ENCODE peak calls at places on chromosomes 1 and 21, in six cellular contexts. L is OCI-LY7; K is MM.1S; J is mammary epithelial cell; B is CD4-positive, CD25-positive, alpha-beta regulatory T cell; C is A549. S is an unnamed sample. For H3K4me1, the result is how much of the 10 kb centered on the place peaks cover.

GRCh38 chr1:241482761-241483250 is 36.7 kb downstream of the FH start:
- DNase-seq in L (no peak), K (no peak), J (peak), B (no peak), C (peak), S (no peak)

GRCh38 chr21:26972131-26972707 is 5.3 kb upstream of the ADAMTS5 start:
- DNase-seq in L (no peak), K (no peak), J (no peak), B (no peak), C (no peak), S (no peak)

GRCh38 chr1:145690587-145691558 is 16.3 kb downstream of the PDZK1 start:
- DNase-seq in L (no peak), K (peak), J (peak), B (peak), C (no peak), S (peak)

GRCh38 chr1:1899266-1899966 is 8.5 kb upstream of the GNB1 start:
- DNase-seq in L (peak), K (no peak), J (no peak), B (no peak), C (no peak), S (peak)

GRCh38 chr1:169217621-169218020 is 111.1 kb downstream of the ATP1B1 start:
- DNase-seq in L (no peak), K (no peak), J (no peak), B (no peak), C (no peak), S (no peak)

GRCh38 chr1:215631489-215631888 is 64.4 kb downstream of the KCTD3 start:
- DNase-seq in L (no peak), K (no peak), J (peak), B (no peak), C (no peak), S (no peak)

GRCh38 chr1:204194771-204195170 is 1.5 kb downstream of the KISS1 start:
- DNase-seq in L (no peak), K (no peak), J (no peak), B (no peak), C (no peak), S (no peak)

GRCh38 chr1:8677782-8678181 is 139.7 kb downstream of the RERE start:
- DNase-seq in L (no peak), K (no peak), J (no peak), B (no peak), C (no peak), S (no peak)

GRCh38 chr21:45154511-45155508 is 80.4 kb downstream of the ADARB1 start:
- DNase-seq in L (no peak), K (no peak), J (peak), B (no peak), C (no peak), S (peak)

GRCh38 chr1:167934407-167935251 is 1.9 kb upstream of the DCAF6 start:
- DNase-seq in L (no peak), K (peak), J (no peak), B (no peak), C (no peak), S (no peak)

GRCh38 chr1:154842635-154843034 is 27.4 kb downstream of the KCNN3 start:
- DNase-seq in L (no peak), K (no peak), J (no peak), B (no peak), C (no peak), S (no peak)

GRCh38 chr1:23403038-23403336 is 21.6 kb downstream of the TCEA3 start:
- DNase-seq in L (no peak), K (no peak), J (peak), B (no peak), C (peak), S (no peak)

GRCh38 chr1:64093941-64094340 is 109.5 kb upstream of the UBE2U start:
- DNase-seq in L (no peak), K (no peak), J (peak), B (no peak), C (no peak), S (no peak)

GRCh38 chr1:216905052-216905580 is 181.9 kb upstream of the ESRRG start:
- DNase-seq in L (no peak), K (no peak), J (no peak), B (no peak), C (no peak), S (no peak)

GRCh38 chr1:244970661-244971523 is 106.5 kb upstream of the HNRNPU start:
- DNase-seq in L (peak), K (peak), J (peak), B (peak), C (no peak), S (peak)

GRCh38 chr1:20087668-20088067 is 17.7 kb downstream of the PLA2G5 start:
- DNase-seq in L (peak), K (no peak), J (no peak), B (no peak), C (peak), S (no peak)

GRCh38 chr1:79133703-79134258 is 127.3 kb upstream of the ADGRL4 start:
- DNase-seq in L (no peak), K (no peak), J (no peak), B (no peak), C (no peak), S (no peak)

GRCh38 chr1:100543640-100544039 is 5.7 kb downstream of the GPR88 start:
- DNase-seq in L (peak), K (peak), J (peak), B (no peak), C (no peak), S (peak)

GRCh38 chr1:47175227-47175934 is 14.5 kb downstream of the PDZK1IP1 start:
- DNase-seq in L (peak), K (peak), J (peak), B (peak), C (peak), S (peak)
- H3K4me3 ChIP-seq in L (no peak), K (no peak), J (no peak), B (no peak), C (no peak), S (no peak)

DNA sequence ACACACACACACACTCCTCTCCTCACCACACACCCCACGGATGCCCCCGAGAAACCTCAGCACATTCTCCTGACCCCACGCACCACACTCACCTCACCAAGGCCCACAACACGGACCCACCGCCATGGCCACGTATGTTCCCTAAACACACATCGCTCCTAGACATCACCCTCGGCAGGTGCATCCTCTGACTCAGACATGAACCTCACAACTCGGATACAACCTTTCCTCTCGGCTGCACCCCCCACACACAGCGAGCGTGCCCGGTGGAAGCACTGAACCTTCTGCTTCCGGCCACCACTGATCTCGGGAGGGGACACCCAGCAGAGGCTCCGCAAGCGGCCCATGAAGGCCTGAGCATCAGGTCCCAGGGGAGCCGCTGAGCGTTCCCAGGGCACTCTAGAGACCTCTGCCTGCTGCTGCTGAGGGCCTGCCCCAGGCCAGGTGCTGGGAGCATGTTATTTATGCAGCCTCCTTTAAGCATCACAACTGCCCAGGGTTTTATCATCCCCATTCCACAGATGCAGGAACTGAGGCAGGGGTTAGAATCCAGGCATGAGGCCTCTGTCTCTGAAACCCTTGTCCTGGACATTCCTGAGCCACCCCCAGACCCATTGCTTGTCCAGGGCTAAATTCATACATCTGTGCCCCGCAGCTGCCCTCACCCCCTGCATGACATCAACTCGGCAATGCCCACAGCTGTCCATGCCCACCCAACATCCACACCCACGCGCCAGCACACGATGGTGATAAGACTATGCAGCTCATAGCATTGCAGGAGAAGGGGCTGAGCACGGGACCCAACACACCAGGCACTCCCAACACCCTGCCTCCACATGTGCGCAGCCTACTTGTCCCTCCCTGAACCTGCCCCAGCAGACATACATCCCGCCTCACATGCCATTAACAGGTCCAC is 27.0 kb downstream of the SDC3 start:
- DNase-seq in L (peak), K (no peak), J (no peak), B (no peak), C (no peak), S (no peak)
- H3K4me1 ChIP-seq in L (under half), K (under half), J (under half), B (under half), C (under half), S (under half)

DNA sequence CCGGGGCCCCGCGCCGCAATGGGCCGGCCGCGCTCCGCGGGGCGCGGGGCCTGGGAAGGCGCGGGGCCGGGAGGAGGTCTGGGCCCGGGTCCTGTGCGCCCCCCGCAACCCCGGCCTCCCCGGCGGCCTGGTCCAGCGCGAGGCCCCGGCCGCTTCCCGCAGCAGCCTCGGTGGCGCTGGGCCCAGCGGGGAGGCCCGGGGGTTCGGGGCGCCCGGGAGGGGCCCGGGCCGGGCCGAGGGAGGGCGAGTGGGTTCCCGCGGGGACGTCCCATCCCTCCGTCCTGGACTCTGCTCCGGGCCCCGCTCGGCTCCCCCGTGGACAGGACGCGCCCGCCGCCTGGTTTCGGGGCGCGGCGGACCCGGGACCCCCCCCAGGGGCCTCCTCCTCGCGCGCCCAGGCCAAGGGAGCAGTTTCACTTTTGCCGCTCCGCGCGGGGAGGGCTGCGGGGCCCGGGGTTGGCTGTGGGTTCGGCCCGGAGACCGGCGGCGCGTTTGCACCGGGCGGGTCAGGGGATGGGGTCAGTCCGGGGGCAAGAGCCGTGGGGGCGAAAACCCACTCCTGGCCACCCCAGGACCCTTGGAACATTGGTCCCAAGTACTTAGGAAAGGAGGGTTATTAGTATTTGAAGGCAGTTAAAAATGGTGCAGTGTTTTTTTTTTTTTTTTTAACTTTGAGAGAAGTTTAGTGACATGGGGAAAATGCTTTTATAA is 603 bp downstream of the AGPAT3 start:
- DNase-seq in L (no peak), K (peak), J (peak), B (peak), C (peak), S (no peak)
- H3K4me3 ChIP-seq in L (peak), K (peak), J (peak), B (peak), C (peak), S (peak)

DNA sequence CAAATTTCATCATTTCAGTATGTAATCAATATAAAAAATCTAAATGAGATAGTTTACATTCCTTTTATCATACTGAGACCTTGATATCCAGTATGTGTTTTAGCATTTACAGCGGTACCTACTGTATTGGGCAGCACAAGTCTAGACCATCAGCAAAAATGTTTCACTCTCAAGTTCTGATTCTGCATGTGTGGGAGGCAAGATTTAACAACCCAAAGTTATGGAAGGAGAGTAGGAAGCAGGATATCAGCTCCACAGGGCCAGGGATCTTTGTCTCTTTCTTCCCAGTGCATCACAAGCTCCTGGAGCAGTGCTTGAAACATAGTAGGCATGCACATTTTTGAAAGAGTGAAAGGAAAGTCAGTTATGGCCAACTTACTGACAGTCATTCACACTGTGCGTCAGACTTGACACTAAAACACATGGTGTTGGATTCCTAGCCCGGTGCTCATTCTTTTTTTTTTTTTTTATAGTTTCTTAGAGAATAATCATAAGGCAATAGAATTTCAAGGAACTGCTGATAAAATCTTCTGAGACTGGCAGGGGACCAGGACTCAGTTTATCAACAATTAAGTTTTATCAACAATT is 6.1 kb downstream of the TENT5C start:
- DNase-seq in L (no peak), K (peak), J (no peak), B (no peak), C (no peak), S (peak)
- H3K4me1 ChIP-seq in L (half or more), K (under half), J (under half), B (half or more), C (under half), S (under half)

DNA sequence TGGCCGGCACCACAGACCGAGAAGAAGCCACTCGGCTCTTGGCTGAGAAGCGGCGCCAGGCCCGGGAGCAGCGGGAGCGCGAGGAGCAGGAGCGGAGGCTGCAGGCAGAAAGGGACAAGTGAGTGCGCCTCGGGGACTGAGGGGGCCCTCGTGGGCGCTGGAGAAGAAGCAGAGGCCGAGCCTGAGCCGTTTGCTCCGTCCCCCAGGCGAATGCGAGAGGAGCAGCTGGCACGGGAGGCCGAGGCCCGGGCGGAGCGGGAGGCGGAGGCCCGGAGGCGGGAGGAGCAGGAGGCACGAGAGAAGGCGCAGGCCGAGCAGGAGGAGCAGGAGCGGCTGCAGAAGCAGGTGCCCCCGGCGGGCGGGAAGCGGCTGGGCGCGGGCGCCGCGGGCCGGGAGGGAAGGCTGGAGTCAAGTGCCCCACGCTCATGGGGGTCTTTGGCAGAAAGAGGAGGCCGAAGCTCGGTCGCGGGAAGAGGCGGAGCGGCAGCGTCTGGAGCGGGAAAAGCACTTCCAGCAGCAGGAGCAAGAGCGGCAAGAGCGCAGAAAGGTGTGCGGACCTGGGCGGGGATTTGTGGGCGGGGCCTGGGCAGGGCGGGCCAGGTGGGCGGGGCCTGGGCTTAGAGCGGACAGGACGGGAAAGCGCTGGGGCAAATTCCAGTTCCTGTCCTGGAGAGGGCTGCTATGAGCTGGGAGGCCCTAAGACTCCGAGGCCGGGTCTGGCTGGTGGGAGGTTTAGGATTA is 22.7 kb downstream of the MAP7D1 start:
- DNase-seq in L (no peak), K (no peak), J (no peak), B (no peak), C (no peak), S (peak)
- H3K4me3 ChIP-seq in L (no peak), K (no peak), J (no peak), B (no peak), C (no peak), S (no peak)